ENCODE peak calls at places on chromosomes 4 and X, in four cellular contexts. A is breast epithelium, U is upper lobe of right lung, Q is heart right ventricle. T is an unnamed sample. For H3K9me3, the result is how much of the 10 kb centered on the place peaks cover.

GRCh38 chrX:30835373-30835772 is 53.7 kb downstream of the TAB3 start:
- DNase-seq in Q (no peak), U (no peak), A (no peak), T (no peak)

GRCh38 chrX:135985123-135985973 is at the start of gene SLC9A6:
- DNase-seq in Q (peak), A (peak), U (peak), T (peak)

GRCh38 chrX:2784026-2784425 is 32.2 kb downstream of the XG start:
- DNase-seq in A (no peak), Q (no peak), U (no peak), T (no peak)

GRCh38 chrX:46386511-46386910 is 158.7 kb downstream of the ZNF674 start:
- DNase-seq in Q (no peak), A (no peak), U (no peak), T (no peak)

GRCh38 chr4:153248641-153249198 is 44.5 kb downstream of the TRIM2 start:
- DNase-seq in U (no peak), Q (no peak), A (no peak), T (no peak)

GRCh38 chr4:153486281-153487151 is 20.4 kb downstream of the TMEM131L start:
- DNase-seq in Q (peak), A (peak), U (no peak), T (no peak)

GRCh38 chrX:40102393-40103381 is 4.9 kb upstream of the BCOR start:
- DNase-seq in Q (no peak), A (no peak), U (peak), T (no peak)

GRCh38 chrX:6968231-6968630 is 179.3 kb upstream of the STS start:
- DNase-seq in A (no peak), U (no peak), Q (no peak), T (no peak)

GRCh38 chrX:100413231-100413630 is 3.2 kb upstream of the PCDH19 start:
- DNase-seq in Q (peak), U (no peak), A (no peak), T (peak)

GRCh38 chr4:127307996-127308395 is 324.8 kb upstream of the INTU start:
- DNase-seq in U (no peak), A (no peak), Q (no peak), T (no peak)

GRCh38 chr4:18020145-18020670 is 1.3 kb downstream of the LCORL start:
- DNase-seq in Q (no peak), U (no peak), A (no peak), T (no peak)

GRCh38 chrX:47619486-47620302 is at the start of gene SYN1:
- DNase-seq in Q (peak), A (peak), U (peak), T (peak)

GRCh38 chr4:183723561-183724228 is 64.6 kb downstream of the TRAPPC11 start:
- DNase-seq in U (no peak), Q (no peak), A (no peak), T (no peak)

GRCh38 chr4:183722738-183723560 is 63.9 kb downstream of the TRAPPC11 start:
- DNase-seq in Q (peak), A (peak), U (peak), T (peak)

GRCh38 chr4:183716302-183716701 is 57.2 kb downstream of the TRAPPC11 start:
- DNase-seq in U (no peak), Q (no peak), A (no peak), T (no peak)

GRCh38 chr4:183718876-183719275 is 59.8 kb downstream of the TRAPPC11 start:
- DNase-seq in A (no peak), Q (no peak), U (no peak), T (no peak)

GRCh38 chr4:183721207-183722081 is 62.4 kb downstream of the TRAPPC11 start:
- DNase-seq in U (peak), A (no peak), Q (peak), T (peak)
- H3K4me3 ChIP-seq in U (peak), A (no peak), Q (peak), T (no peak)

GRCh38 chrX:154762529-154763296 is at the start of gene DKC1:
- DNase-seq in A (peak), U (peak), Q (peak), T (peak)
- TF ChIP-seq CTCF in A (no peak), U (no peak), Q (no peak), T (no peak)

GRCh38 chrX:76821276-76821675 is 393.8 kb downstream of the MAGEE1 start:
- DNase-seq in U (no peak), Q (no peak), A (no peak), T (no peak)
- H3K9me3 ChIP-seq in U (under half), Q (under half), A (under half), T (under half)

GRCh38 chr4:112897548-112897947 is 151.9 kb upstream of the ANK2 start:
- DNase-seq in Q (no peak), U (no peak), A (no peak), T (no peak)

GRCh38 chr4:112894480-112894879 is 155.0 kb upstream of the ANK2 start:
- DNase-seq in U (no peak), Q (no peak), A (no peak), T (no peak)

GRCh38 chr4:112894951-112895350 is 154.5 kb upstream of the ANK2 start:
- DNase-seq in A (no peak), U (no peak), Q (no peak), T (no peak)

GRCh38 chr4:112895785-112896184 is 153.7 kb upstream of the ANK2 start:
- DNase-seq in Q (no peak), A (no peak), U (no peak), T (no peak)

GRCh38 chr4:112896326-112896892 is 153.0 kb upstream of the ANK2 start:
- DNase-seq in U (no peak), A (no peak), Q (no peak), T (no peak)
- H3K4me3 ChIP-seq in U (no peak), A (no peak), Q (no peak), T (no peak)

DNA sequence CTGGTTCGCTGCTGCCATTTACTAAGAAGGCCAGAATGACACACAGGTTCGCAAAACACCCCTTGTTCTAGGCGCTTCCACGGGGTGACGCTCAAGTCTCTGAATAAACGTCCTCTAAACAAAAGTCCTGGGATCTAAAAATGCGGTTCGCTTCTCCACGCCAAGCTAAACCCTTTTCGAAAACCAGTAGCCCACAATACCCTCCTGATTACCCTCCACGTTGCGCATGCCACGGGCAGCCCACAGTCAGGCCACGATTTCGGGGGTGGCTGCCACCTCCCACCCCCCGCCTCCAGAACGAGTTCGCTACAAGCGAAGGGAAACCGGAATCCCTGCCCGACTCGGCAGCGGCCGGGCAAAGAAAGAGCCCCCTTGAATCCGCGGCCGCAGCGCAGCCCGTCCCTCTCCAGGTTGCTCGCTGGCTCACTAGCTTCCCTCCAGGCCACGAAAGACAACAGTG is 423 bp downstream of the RPL39 start:
- DNase-seq in A (peak), U (no peak), Q (peak), T (peak)
- TF ChIP-seq CTCF in A (no peak), U (peak), Q (no peak), T (no peak)

GRCh38 chr4:253936-254756 is 51.1 kb downstream of the ZNF732 start:
- DNase-seq in Q (no peak), A (no peak), U (no peak), T (no peak)
- H3K9me3 ChIP-seq in Q (half or more), A (under half), U (half or more), T (under half)

GRCh38 chr4:663046-663437 is 11.0 kb downstream of the ATP5ME start:
- DNase-seq in Q (no peak), U (no peak), A (no peak), T (no peak)
- H3K4me3 ChIP-seq in Q (peak), U (peak), A (peak), T (no peak)

GRCh38 chr4:2265113-2266110 is 3.5 kb upstream of the MXD4 start:
- DNase-seq in A (no peak), U (no peak), Q (no peak), T (peak)
- TF ChIP-seq CTCF in A (no peak), U (no peak), Q (no peak), T (no peak)

GRCh38 chr4:142660728-142661127 is 185.4 kb downstream of the INPP4B start:
- DNase-seq in U (no peak), Q (no peak), A (no peak), T (no peak)

DNA sequence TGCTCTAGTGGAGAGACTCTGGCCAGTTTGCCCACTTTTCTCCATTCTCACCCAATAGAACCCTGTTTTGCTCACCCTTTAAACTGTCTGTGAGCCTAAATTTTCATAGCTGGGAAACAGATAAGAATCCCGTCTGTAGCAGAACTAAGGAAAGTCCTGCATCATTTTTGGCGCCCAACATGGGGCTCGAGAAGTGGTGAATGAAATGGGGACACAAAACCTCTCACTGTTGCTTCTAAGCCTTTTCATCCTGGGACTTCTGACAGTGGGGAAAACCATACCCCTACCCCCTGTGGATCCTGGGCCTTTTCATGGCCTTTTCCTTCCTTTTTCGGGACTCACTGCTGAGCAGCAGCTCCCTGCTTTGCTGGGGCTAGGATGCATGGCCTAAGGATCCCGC is 189.9 kb downstream of the INPP4B start:
- DNase-seq in Q (no peak), A (no peak), U (no peak), T (no peak)
- H3K9me3 ChIP-seq in Q (half or more), A (under half), U (under half), T (under half)